ENCODE peak calls at places on chromosomes 16 and 17, in five cellular contexts. One of them, this sample, is unnamed.

GRCh38 chr17:49896222-49896621 is 48.4 kb upstream of the TAC4 start:
- DNase-seq in neural crest cell: no peak
- DNase-seq in HS-5: no peak
- DNase-seq in retina: no peak
- DNase-seq in OCI-M1: no peak
- DNase-seq in this sample: no peak

GRCh38 chr17:63437287-63438091 is 8.6 kb downstream of the CYB561 start:
- DNase-seq in neural crest cell: no peak
- DNase-seq in HS-5: no peak
- DNase-seq in retina: no peak
- DNase-seq in OCI-M1: no peak
- DNase-seq in this sample: no peak

GRCh38 chr16:50833929-50834328 is 92.0 kb downstream of the CYLD start:
- DNase-seq in neural crest cell: no peak
- DNase-seq in HS-5: no peak
- DNase-seq in retina: no peak
- DNase-seq in OCI-M1: no peak
- DNase-seq in this sample: peak; percentile 18

GRCh38 chr17:47413872-47414271 is 90.1 kb downstream of the EFCAB13 start:
- DNase-seq in neural crest cell: no peak
- DNase-seq in HS-5: no peak
- DNase-seq in retina: no peak
- DNase-seq in OCI-M1: no peak
- DNase-seq in this sample: no peak

GRCh38 chr17:73017653-73018052 is 74.8 kb downstream of the SLC39A11 start:
- DNase-seq in neural crest cell: no peak
- DNase-seq in HS-5: peak; percentile 72
- DNase-seq in retina: no peak
- DNase-seq in OCI-M1: no peak
- DNase-seq in this sample: no peak

GRCh38 chr16:87358696-87359095 is 24.9 kb downstream of the FBXO31 start:
- DNase-seq in neural crest cell: no peak
- DNase-seq in HS-5: no peak
- DNase-seq in retina: no peak
- DNase-seq in OCI-M1: no peak
- DNase-seq in this sample: no peak

GRCh38 chr16:15682105-15682570 is 32.1 kb downstream of the NDE1 start:
- DNase-seq in neural crest cell: peak; percentile 6
- DNase-seq in HS-5: peak; percentile 40
- DNase-seq in retina: no peak
- DNase-seq in OCI-M1: peak; percentile 89
- DNase-seq in this sample: no peak

GRCh38 chr17:27485711-27486495 is 29.7 kb downstream of the KSR1 start:
- DNase-seq in neural crest cell: no peak
- DNase-seq in HS-5: no peak
- DNase-seq in retina: no peak
- DNase-seq in OCI-M1: no peak
- DNase-seq in this sample: no peak

GRCh38 chr16:49934557-49935260 is 78.8 kb upstream of the ZNF423 start:
- DNase-seq in neural crest cell: no peak
- DNase-seq in HS-5: no peak
- DNase-seq in retina: no peak
- DNase-seq in OCI-M1: no peak
- DNase-seq in this sample: no peak

GRCh38 chr16:55643161-55643970 is 12.4 kb upstream of the SLC6A2 start:
- DNase-seq in neural crest cell: no peak
- DNase-seq in HS-5: no peak
- DNase-seq in retina: no peak
- DNase-seq in OCI-M1: no peak
- DNase-seq in this sample: peak; percentile 40

GRCh38 chr17:44919885-44920564 is 4.7 kb upstream of the GFAP start:
- DNase-seq in neural crest cell: peak; percentile 60
- DNase-seq in HS-5: no peak
- DNase-seq in retina: peak; percentile 82
- DNase-seq in OCI-M1: peak; percentile 84
- DNase-seq in this sample: peak; percentile 89

GRCh38 chr17:54967621-54968258 is 714 bp downstream of the COX11 start:
- DNase-seq in neural crest cell: no peak
- DNase-seq in HS-5: no peak
- DNase-seq in retina: no peak
- DNase-seq in OCI-M1: peak; percentile 68
- DNase-seq in this sample: peak; percentile 53

GRCh38 chr16:66273036-66273435 is 93.5 kb upstream of the CDH5 start:
- DNase-seq in neural crest cell: no peak
- DNase-seq in HS-5: no peak
- DNase-seq in retina: no peak
- DNase-seq in OCI-M1: no peak
- DNase-seq in this sample: peak; percentile 19

GRCh38 chr17:4631836-4632582 is 9.5 kb downstream of the ALOX15 start:
- DNase-seq in neural crest cell: no peak
- DNase-seq in HS-5: no peak
- DNase-seq in retina: no peak
- DNase-seq in OCI-M1: no peak
- DNase-seq in this sample: no peak

GRCh38 chr16:89106533-89107208 is 13.0 kb downstream of the ACSF3 start:
- DNase-seq in neural crest cell: no peak
- DNase-seq in HS-5: no peak
- DNase-seq in retina: no peak
- DNase-seq in OCI-M1: no peak
- DNase-seq in this sample: no peak

GRCh38 chr17:72587773-72588511 is 467.1 kb downstream of the SOX9 start:
- DNase-seq in neural crest cell: no peak
- DNase-seq in HS-5: no peak
- DNase-seq in retina: no peak
- DNase-seq in OCI-M1: peak; percentile 46
- DNase-seq in this sample: no peak

GRCh38 chr16:619476-620100 is 11.2 kb upstream of the WFIKKN1 start:
- DNase-seq in neural crest cell: no peak
- DNase-seq in HS-5: no peak
- DNase-seq in retina: no peak
- DNase-seq in OCI-M1: no peak
- DNase-seq in this sample: no peak

GRCh38 chr17:17670701-17671319 is 10.4 kb upstream of the RAI1 start:
- DNase-seq in neural crest cell: no peak
- DNase-seq in HS-5: no peak
- DNase-seq in retina: no peak
- DNase-seq in OCI-M1: no peak
- DNase-seq in this sample: no peak

GRCh38 chr17:1992541-1992940 is 32.6 kb downstream of the RTN4RL1 start:
- DNase-seq in neural crest cell: no peak
- DNase-seq in HS-5: no peak
- DNase-seq in retina: no peak
- DNase-seq in OCI-M1: no peak
- DNase-seq in this sample: no peak

GRCh38 chr17:40558300-40558584 is 7.0 kb downstream of the CCR7 start:
- DNase-seq in neural crest cell: no peak
- DNase-seq in HS-5: no peak
- DNase-seq in retina: no peak
- DNase-seq in OCI-M1: no peak
- DNase-seq in this sample: no peak

GRCh38 chr17:67393809-67394418 is 16.8 kb downstream of the PITPNC1 start:
- DNase-seq in neural crest cell: no peak
- DNase-seq in HS-5: no peak
- DNase-seq in retina: no peak
- DNase-seq in OCI-M1: no peak
- DNase-seq in this sample: no peak

GRCh38 chr17:74542166-74542565 is 3.7 kb downstream of the CD300C start:
- DNase-seq in neural crest cell: no peak
- DNase-seq in HS-5: no peak
- DNase-seq in retina: no peak
- DNase-seq in OCI-M1: no peak
- DNase-seq in this sample: no peak

GRCh38 chr17:78661092-78661770 is 84.0 kb upstream of the DNAH17 start:
- DNase-seq in neural crest cell: no peak
- DNase-seq in HS-5: no peak
- DNase-seq in retina: no peak
- DNase-seq in OCI-M1: no peak
- DNase-seq in this sample: no peak

GRCh38 chr16:73126453-73126853 is 78.5 kb upstream of the ZFHX3 start:
- DNase-seq in neural crest cell: no peak
- DNase-seq in HS-5: no peak
- DNase-seq in retina: no peak
- DNase-seq in OCI-M1: peak; percentile 3
- DNase-seq in this sample: peak; percentile 54

GRCh38 chr17:80254396-80255241 is 6.0 kb upstream of the RNF213 start:
- DNase-seq in neural crest cell: no peak
- DNase-seq in HS-5: peak; percentile 90
- DNase-seq in retina: no peak
- DNase-seq in OCI-M1: peak; percentile 95
- DNase-seq in this sample: no peak

GRCh38 chr17:8664426-8665105 is 34.0 kb upstream of the MYH10 start:
- DNase-seq in neural crest cell: no peak
- DNase-seq in HS-5: no peak
- DNase-seq in retina: no peak
- DNase-seq in OCI-M1: no peak
- DNase-seq in this sample: no peak

GRCh38 chr17:45844695-45845375 is at the start of gene SPPL2C:
- DNase-seq in neural crest cell: no peak
- DNase-seq in HS-5: no peak
- DNase-seq in retina: no peak
- DNase-seq in OCI-M1: no peak
- DNase-seq in this sample: no peak

This sample was measured in ecto neural progenitor cell.